ENCODE peak calls at places on chromosome 1, in four cellular contexts. B is K562, F is SK-N-SH, M is HCT116. P is an unnamed sample.

GRCh38 chr1:237042467-237042891 is 495 bp downstream of the RYR2 start:
- DNase-seq in B (no peak), M (no peak), F (peak; percentile 68), P (no peak)

GRCh38 chr1:246117066-246117791 is 389.9 kb downstream of the SMYD3 start:
- DNase-seq in M (no peak), B (peak; percentile 53), F (peak; percentile 57), P (peak; percentile 25)

GRCh38 chr1:31306278-31306677 is 9.4 kb downstream of the ZCCHC17 start:
- DNase-seq in B (no peak), M (peak; percentile 16), F (no peak), P (no peak)

GRCh38 chr1:13864760-13865159 is 164.8 kb downstream of the PRDM2 start:
- DNase-seq in F (no peak), B (no peak), M (no peak), P (no peak)

GRCh38 chr1:41751804-41752513 is 166.8 kb downstream of the HIVEP3 start:
- DNase-seq in F (no peak), B (no peak), M (no peak), P (no peak)

GRCh38 chr1:116161877-116162390 is 50.7 kb downstream of the MAB21L3 start:
- DNase-seq in M (no peak), B (no peak), F (no peak), P (no peak)

GRCh38 chr1:65953170-65953569 is 160.5 kb downstream of the PDE4B start:
- DNase-seq in B (no peak), M (no peak), F (no peak), P (no peak)

GRCh38 chr1:202158810-202159533 is 1.4 kb downstream of the PTPN7 start:
- DNase-seq in B (peak; percentile 80), M (no peak), F (no peak), P (no peak)

GRCh38 chr1:58778593-58778992 is 5.3 kb downstream of the JUN start:
- DNase-seq in M (no peak), B (no peak), F (no peak), P (no peak)

GRCh38 chr1:87104945-87105344 is 190.5 kb downstream of the HS2ST1 start:
- DNase-seq in B (no peak), F (no peak), M (no peak), P (no peak)

GRCh38 chr1:66553846-66554245 is 19.9 kb downstream of the SGIP1 start:
- DNase-seq in M (no peak), B (no peak), F (no peak), P (no peak)

GRCh38 chr1:162696286-162696862 is 64.1 kb downstream of the DDR2 start:
- DNase-seq in F (peak; percentile 57), M (peak; percentile 51), B (no peak), P (peak; percentile 11)
- TF ChIP-seq JUND in F (peak; percentile 30), M (no peak), B (no peak), P (no peak)

GRCh38 chr1:153745417-153745816 is 17.6 kb downstream of the INTS3 start:
- DNase-seq in B (no peak), F (no peak), M (no peak), P (no peak)

GRCh38 chr1:153746174-153746573 is 18.3 kb downstream of the INTS3 start:
- DNase-seq in M (no peak), B (no peak), F (no peak), P (no peak)

GRCh38 chr1:153741946-153742345 is 14.1 kb downstream of the INTS3 start:
- DNase-seq in B (no peak), M (no peak), F (no peak), P (no peak)

DNA sequence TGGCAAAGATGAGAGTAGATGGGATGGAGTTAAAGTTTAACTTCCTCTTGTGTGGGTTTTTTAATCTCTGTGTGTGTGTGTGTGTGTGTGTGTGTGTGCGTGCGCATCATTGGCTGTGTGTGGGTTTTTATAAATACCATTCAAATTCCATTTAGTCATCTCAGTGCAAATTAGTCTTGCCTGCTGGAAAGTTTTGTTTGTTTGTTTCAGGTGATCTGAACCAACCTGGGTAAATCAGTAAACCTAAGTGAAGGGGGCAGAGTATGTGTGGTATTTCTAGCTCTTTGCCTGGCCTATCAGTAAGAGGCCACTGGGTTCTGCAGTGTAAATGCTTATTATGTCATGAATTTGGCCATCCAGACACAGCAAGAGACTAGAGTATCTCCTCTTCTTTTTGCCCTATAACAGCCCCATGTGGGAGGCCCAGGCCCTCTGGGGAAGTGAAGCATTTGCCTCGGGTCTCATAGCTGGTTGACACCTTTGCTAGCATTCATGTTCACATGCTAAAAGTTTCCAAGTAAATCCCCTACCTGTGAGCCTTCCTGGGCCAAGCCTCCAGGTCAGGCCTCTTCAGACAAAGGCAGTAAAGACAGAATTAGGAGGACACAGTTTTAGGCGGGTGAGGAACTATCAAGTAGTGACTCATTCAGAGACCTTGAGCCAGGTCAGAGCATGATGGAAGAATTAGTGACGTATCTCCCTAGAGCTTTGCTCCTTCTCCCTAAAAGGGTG is 14.7 kb downstream of the INTS3 start:
- DNase-seq in F (no peak), B (no peak), M (no peak), P (no peak)
- TF ChIP-seq JUND in F (no peak), B (no peak), M (no peak), P (no peak)

GRCh38 chr1:46533179-46533864 is 18.1 kb downstream of the KNCN start:
- DNase-seq in M (no peak), F (peak; percentile 77), B (no peak), P (peak; percentile 25)

GRCh38 chr1:46536527-46536926 is 14.9 kb downstream of the KNCN start:
- DNase-seq in B (no peak), M (no peak), F (no peak), P (no peak)

GRCh38 chr1:46532498-46533178 is 18.8 kb downstream of the KNCN start:
- DNase-seq in B (peak; percentile 93), M (no peak), F (peak; percentile 95), P (peak; percentile 72)

GRCh38 chr1:46537651-46538050 is 13.8 kb downstream of the KNCN start:
- DNase-seq in B (no peak), M (no peak), F (no peak), P (no peak)

GRCh38 chr1:46535063-46535462 is 16.4 kb downstream of the KNCN start:
- DNase-seq in F (peak; percentile 63), M (peak; percentile 48), B (peak; percentile 53), P (peak; percentile 51)
- TF ChIP-seq JUND in F (no peak), M (no peak), B (no peak), P (no peak)

GRCh38 chr1:33180226-33181037 is 1.4 kb downstream of the TRIM62 start:
- DNase-seq in M (peak; percentile 68), B (peak; percentile 99), F (peak; percentile 98), P (peak; percentile 86)
- TF ChIP-seq JUND in M (no peak), B (no peak), F (no peak), P (no peak)

GRCh38 chr1:226937940-226938725 is 2.0 kb upstream of the COQ8A start:
- DNase-seq in F (no peak), M (no peak), B (no peak), P (no peak)

GRCh38 chr1:226940806-226941067 is 643 bp downstream of the COQ8A start:
- DNase-seq in M (no peak), F (no peak), B (no peak), P (no peak)

GRCh38 chr1:226940029-226940805 is at the start of gene COQ8A:
- DNase-seq in F (peak; percentile 98), B (peak; percentile 100), M (peak; percentile 98), P (peak; percentile 100)

GRCh38 chr1:226939439-226940028 is 560 bp upstream of the COQ8A start:
- DNase-seq in B (peak; percentile 57), F (peak; percentile 82), M (no peak), P (no peak)

GRCh38 chr1:226938903-226939438 is 1.1 kb upstream of the COQ8A start:
- DNase-seq in F (no peak), B (no peak), M (no peak), P (no peak)
- TF ChIP-seq JUND in F (no peak), B (peak; percentile 30), M (no peak), P (no peak)

DNA sequence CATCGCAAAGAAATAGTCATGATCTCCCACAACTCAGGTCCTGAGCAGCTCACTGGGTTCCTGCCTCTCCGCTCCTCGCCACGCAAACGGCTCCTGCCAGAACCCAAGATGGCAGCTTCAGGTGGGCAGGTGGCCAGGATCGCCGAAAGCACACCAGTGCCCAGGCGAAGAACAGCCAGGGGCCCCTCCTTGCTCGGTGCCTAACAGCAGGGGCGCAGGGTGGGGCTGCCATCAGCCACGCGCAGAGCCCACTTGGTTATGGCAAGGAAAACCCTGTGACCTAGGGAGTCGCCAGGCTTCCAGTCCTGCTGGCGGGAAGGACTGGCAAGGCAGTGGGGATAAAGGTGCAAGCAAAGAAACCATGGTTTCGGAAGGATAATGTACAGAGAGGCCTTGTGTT is 47.5 kb downstream of the ARID4B start:
- DNase-seq in F (no peak), B (no peak), M (no peak), P (no peak)
- TF ChIP-seq JUND in F (no peak), B (no peak), M (no peak), P (no peak)

P was measured in T47D.